ENCODE peak calls at places on chromosomes 5 and 9, in ten cellular contexts. T is SK-N-SH, A is IMR-90, D is H9, I is hepatocyte, N is neural progenitor cell, Q is PC-3, Y is HCT116, J is fibroblast of lung, X is MM.1S. E is an unnamed sample. For H3K9me3 and H4K20me1, the result is how much of the 10 kb centered on the place peaks cover.

GRCh38 chr9:71966601-71967000 is 55.2 kb downstream of the C9orf85 start:
- DNase-seq in T (no peak), A (no peak), D (peak), I (no peak), N (peak), Q (no peak), Y (no peak), J (no peak), X (no peak), E (no peak)

GRCh38 chr5:170426786-170427185 is 37.6 kb upstream of the KCNMB1 start:
- DNase-seq in T (peak), A (no peak), D (no peak), I (no peak), N (no peak), Q (no peak), Y (no peak), J (no peak), X (no peak), E (no peak)

GRCh38 chr9:125659954-125660353 is 47.1 kb downstream of the MAPKAP1 start:
- DNase-seq in T (no peak), A (peak), D (no peak), I (no peak), N (no peak), Q (peak), Y (no peak), J (peak), X (no peak), E (no peak)

GRCh38 chr5:82735160-82735789 is 341.9 kb downstream of the TMEM167A start:
- DNase-seq in T (no peak), A (peak), D (no peak), I (peak), N (no peak), Q (peak), Y (peak), J (peak), X (no peak), E (no peak)

GRCh38 chr5:18433336-18433735 is 799.1 kb downstream of the TAF11L14 start:
- DNase-seq in T (peak), A (no peak), D (no peak), I (no peak), N (no peak), Q (no peak), Y (no peak), J (no peak), X (no peak), E (no peak)

GRCh38 chr5:117131048-117131679 is 556.5 kb upstream of the SEMA6A start:
- DNase-seq in T (no peak), A (no peak), D (no peak), I (no peak), N (no peak), Q (no peak), Y (no peak), J (no peak), X (peak), E (no peak)

GRCh38 chr5:120430572-120430971 is 33.5 kb upstream of the PRR16 start:
- DNase-seq in T (no peak), A (no peak), D (no peak), I (no peak), N (no peak), Q (no peak), Y (no peak), J (no peak), X (no peak), E (no peak)

GRCh38 chr9:114155967-114156294 is 594 bp downstream of the COL27A1 start:
- DNase-seq in T (peak), A (no peak), D (no peak), I (no peak), N (peak), Q (no peak), Y (no peak), J (no peak), X (no peak), E (no peak)

GRCh38 chr5:120388016-120388781 is 75.9 kb upstream of the PRR16 start:
- DNase-seq in T (no peak), A (peak), D (no peak), I (no peak), N (no peak), Q (peak), Y (no peak), J (peak), X (peak), E (no peak)

GRCh38 chr5:66789434-66789833 is 193.2 kb downstream of the MAST4 start:
- DNase-seq in T (no peak), A (no peak), D (no peak), I (no peak), N (no peak), Q (no peak), Y (no peak), J (no peak), X (no peak), E (no peak)

GRCh38 chr9:121085661-121086060 is 10.9 kb downstream of the CNTRL start:
- DNase-seq in T (no peak), A (peak), D (no peak), I (no peak), N (no peak), Q (no peak), Y (no peak), J (peak), X (no peak), E (no peak)

GRCh38 chr5:4571248-4571950 is 568.7 kb upstream of the ADAMTS16 start:
- DNase-seq in T (no peak), A (no peak), D (peak), I (no peak), N (no peak), Q (no peak), Y (no peak), J (peak), X (no peak), E (no peak)
- H3K4me2 ChIP-seq in T (no peak), A (no peak), D (no peak), I (no peak), N (peak), Q (no peak), Y (no peak), J (no peak), X (no peak), E (no peak)

GRCh38 chr9:98460704-98461103 is 205.3 kb upstream of the TBC1D2 start:
- DNase-seq in T (no peak), A (no peak), D (no peak), I (no peak), N (no peak), Q (no peak), Y (no peak), J (no peak), X (no peak), E (no peak)
- H3K9me3 ChIP-seq in T (under half), A (under half), D (under half), I (under half), N (under half), Q (under half), Y (under half), J (under half), X (under half), E (under half)

DNA sequence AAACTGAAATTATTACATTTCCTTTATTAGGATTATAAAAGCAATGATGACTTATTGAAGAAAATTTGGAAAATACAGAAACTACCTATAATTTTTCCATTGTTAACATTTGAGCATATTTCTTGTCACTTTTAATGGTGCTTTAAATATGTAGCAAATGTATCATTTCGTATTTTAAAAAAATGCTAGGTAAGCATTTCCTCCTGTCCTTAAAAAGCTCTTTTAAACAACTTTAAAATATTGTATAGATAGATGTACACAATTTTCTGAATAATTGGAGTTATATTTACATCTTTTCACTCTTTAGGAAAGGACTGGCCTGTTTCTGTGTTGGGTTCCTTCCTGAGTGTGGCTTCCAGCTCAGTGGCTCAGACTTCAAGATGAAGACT is 15.6 kb downstream of the TENT4A start:
- DNase-seq in T (no peak), A (no peak), D (no peak), I (no peak), N (no peak), Q (no peak), Y (no peak), J (no peak), X (no peak), E (no peak)
- H4K20me1 ChIP-seq in T (half or more), A (half or more), D (under half), I (half or more), N (half or more), Q (half or more), Y (under half), J (under half), X (under half), E (under half)

GRCh38 chr5:123044926-123045617 is 8.5 kb upstream of the PPIC start:
- DNase-seq in T (no peak), A (no peak), D (no peak), I (peak), N (no peak), Q (no peak), Y (no peak), J (no peak), X (no peak), E (no peak)

GRCh38 chr5:123051206-123051605 is 14.7 kb upstream of the PPIC start:
- DNase-seq in T (no peak), A (no peak), D (no peak), I (no peak), N (no peak), Q (no peak), Y (no peak), J (no peak), X (no peak), E (no peak)

GRCh38 chr5:123046222-123046621 is 9.7 kb upstream of the PPIC start:
- DNase-seq in T (no peak), A (no peak), D (no peak), I (no peak), N (no peak), Q (no peak), Y (no peak), J (no peak), X (no peak), E (no peak)

DNA sequence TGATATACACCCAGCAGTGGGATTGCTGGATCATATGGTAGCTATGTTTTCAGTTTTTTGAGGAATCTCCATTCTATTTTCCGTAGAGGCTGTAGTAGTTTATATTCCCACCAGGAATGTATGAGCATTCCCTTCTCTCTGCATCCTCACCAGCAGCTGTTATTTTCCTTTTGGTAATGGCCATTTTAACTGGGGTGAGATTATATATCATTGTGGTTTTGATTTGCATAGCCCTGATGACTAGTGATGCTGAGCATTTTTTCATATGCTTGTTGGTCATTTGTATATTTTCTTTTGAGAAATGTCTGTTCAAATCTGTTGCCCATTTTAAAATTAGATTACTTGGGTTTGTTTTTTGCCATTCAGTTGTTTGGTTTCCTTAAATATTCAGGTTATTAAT is 11.2 kb upstream of the PPIC start:
- DNase-seq in T (no peak), A (peak), D (no peak), I (no peak), N (no peak), Q (no peak), Y (no peak), J (peak), X (no peak), E (no peak)
- H3K4me2 ChIP-seq in T (no peak), A (no peak), D (no peak), I (no peak), N (no peak), Q (no peak), Y (no peak), J (no peak), X (no peak), E (no peak)

GRCh38 chr9:101409079-101409477 is 10.4 kb downstream of the ZNF189 start:
- DNase-seq in T (no peak), A (peak), D (no peak), I (no peak), N (no peak), Q (no peak), Y (no peak), J (peak), X (no peak), E (no peak)

GRCh38 chr9:101403886-101404285 is 5.2 kb downstream of the ZNF189 start:
- DNase-seq in T (no peak), A (no peak), D (no peak), I (no peak), N (no peak), Q (no peak), Y (no peak), J (no peak), X (no peak), E (no peak)

DNA sequence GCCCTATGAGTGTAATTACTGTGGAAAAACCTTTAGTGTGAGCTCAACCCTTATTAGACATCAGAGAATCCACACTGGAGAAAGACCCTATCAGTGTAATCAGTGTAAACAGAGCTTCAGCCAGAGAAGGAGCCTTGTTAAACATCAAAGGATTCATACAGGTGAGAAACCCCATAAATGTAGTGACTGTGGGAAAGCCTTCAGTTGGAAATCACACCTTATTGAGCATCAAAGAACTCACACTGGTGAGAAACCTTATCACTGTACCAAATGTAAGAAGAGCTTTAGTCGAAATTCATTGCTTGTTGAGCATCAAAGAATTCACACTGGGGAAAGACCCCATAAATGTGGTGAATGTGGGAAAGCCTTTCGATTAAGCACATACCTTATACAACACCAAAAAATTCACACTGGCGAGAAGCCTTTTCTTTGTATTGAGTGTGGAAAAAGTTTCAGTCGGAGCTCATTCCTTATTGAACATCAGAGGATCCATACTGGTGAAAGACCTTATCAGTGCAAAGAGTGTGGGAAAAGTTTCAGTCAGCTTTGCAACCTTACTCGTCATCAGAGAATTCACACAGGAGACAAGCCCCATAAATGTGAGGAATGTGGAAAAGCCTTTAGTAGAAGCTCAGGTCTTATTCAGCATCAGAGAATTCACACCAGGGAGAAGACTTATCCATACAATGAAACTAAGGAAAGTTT is 9.9 kb downstream of the ZNF189 start:
- DNase-seq in T (no peak), A (no peak), D (no peak), I (no peak), N (no peak), Q (no peak), Y (no peak), J (peak), X (no peak), E (no peak)
- H3K9me3 ChIP-seq in T (half or more), A (half or more), D (under half), I (half or more), N (half or more), Q (under half), Y (under half), J (under half), X (under half), E (under half)

DNA sequence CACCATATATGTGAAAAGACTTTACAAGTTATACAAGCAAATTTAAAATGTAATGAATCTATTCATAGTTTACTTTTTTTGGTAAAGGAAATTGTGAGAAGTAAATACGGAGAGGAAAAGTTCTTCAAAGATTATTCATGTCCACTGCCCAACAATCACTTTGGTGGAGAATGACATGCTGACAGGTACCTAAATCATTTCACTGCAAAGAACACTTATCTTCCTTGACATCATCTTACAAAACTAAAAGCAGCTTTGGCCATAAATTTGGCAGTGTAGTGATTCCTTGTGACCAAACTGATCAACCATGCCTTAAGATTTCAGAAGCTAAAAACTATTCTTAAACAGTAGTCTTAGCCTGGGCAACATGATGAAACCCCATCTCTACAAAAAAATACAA is 42.5 kb downstream of the GOLPH3 start:
- DNase-seq in T (no peak), A (no peak), D (no peak), I (no peak), N (no peak), Q (no peak), Y (no peak), J (no peak), X (no peak), E (no peak)
- H4K20me1 ChIP-seq in T (under half), A (half or more), D (under half), I (half or more), N (under half), Q (under half), Y (under half), J (under half), X (under half), E (under half)

DNA sequence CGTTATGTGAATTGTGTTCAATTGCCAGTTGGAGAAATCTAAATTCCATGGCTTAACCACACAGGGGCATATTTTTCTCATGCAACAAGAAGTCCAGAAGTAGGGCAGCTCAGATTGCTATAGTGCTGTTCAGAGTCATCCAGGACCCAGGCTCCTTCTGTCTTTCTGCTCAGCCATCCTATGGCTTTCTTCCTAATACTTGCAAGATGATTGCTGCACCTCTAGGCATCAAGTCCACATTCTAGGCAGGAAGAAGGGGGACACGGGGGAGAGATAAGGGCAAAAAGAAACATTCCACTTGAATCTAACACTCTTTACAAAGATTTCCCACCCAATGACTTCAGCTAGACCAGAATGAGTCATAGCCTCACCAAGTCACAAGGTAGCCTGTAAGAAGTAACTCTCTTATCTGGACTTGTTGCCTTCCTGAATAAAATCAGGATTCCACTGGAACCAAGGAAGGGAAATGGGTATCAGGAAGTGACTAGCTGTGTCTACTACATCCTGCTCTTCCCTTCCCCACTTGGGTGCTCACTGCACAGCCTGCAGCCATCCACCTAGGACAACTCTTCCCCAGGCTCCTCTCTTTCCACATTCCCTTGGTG is 5.3 kb downstream of the ERAP2 start:
- DNase-seq in T (no peak), A (peak), D (no peak), I (peak), N (no peak), Q (peak), Y (no peak), J (peak), X (no peak), E (no peak)
- H3K4me2 ChIP-seq in T (no peak), A (no peak), D (no peak), I (no peak), N (no peak), Q (peak), Y (no peak), J (no peak), X (no peak), E (peak)

GRCh38 chr9:135004772-135005171 is 82.7 kb upstream of the OLFM1 start:
- DNase-seq in T (no peak), A (no peak), D (no peak), I (no peak), N (no peak), Q (no peak), Y (no peak), J (no peak), X (no peak), E (no peak)

GRCh38 chr9:135000647-135001245 is 83.0 kb upstream of the FCN1 start:
- DNase-seq in T (no peak), A (no peak), D (no peak), I (no peak), N (peak), Q (no peak), Y (peak), J (peak), X (no peak), E (peak)

GRCh38 chr9:134996591-134997530 is 79.1 kb upstream of the FCN1 start:
- DNase-seq in T (no peak), A (no peak), D (no peak), I (no peak), N (no peak), Q (no peak), Y (no peak), J (no peak), X (no peak), E (no peak)

GRCh38 chr9:135002336-135002735 is 84.6 kb upstream of the FCN1 start:
- DNase-seq in T (no peak), A (no peak), D (no peak), I (no peak), N (no peak), Q (no peak), Y (no peak), J (no peak), X (no peak), E (no peak)

GRCh38 chr9:135001526-135001925 is 83.8 kb upstream of the FCN1 start:
- DNase-seq in T (no peak), A (no peak), D (no peak), I (no peak), N (no peak), Q (no peak), Y (no peak), J (no peak), X (no peak), E (no peak)
- H3K9me3 ChIP-seq in T (under half), A (under half), D (under half), I (under half), N (under half), Q (under half), Y (under half), J (under half), X (under half), E (under half)

GRCh38 chr9:34197280-34197679 is 18.4 kb downstream of the UBAP1 start:
- DNase-seq in T (no peak), A (no peak), D (no peak), I (no peak), N (no peak), Q (no peak), Y (no peak), J (no peak), X (no peak), E (no peak)

GRCh38 chr9:34200092-34200491 is 21.2 kb downstream of the UBAP1 start:
- DNase-seq in T (no peak), A (no peak), D (no peak), I (no peak), N (no peak), Q (no peak), Y (no peak), J (no peak), X (no peak), E (no peak)

GRCh38 chr9:34195143-34195542 is 16.3 kb downstream of the UBAP1 start:
- DNase-seq in T (no peak), A (no peak), D (no peak), I (no peak), N (no peak), Q (no peak), Y (no peak), J (no peak), X (no peak), E (no peak)

GRCh38 chr9:34203275-34204010 is 24.6 kb downstream of the UBAP1 start:
- DNase-seq in T (no peak), A (no peak), D (no peak), I (no peak), N (no peak), Q (no peak), Y (no peak), J (no peak), X (no peak), E (no peak)

GRCh38 chr9:34197756-34198711 is 19.2 kb downstream of the UBAP1 start:
- DNase-seq in T (no peak), A (no peak), D (peak), I (no peak), N (peak), Q (no peak), Y (no peak), J (no peak), X (no peak), E (no peak)
- H4K20me1 ChIP-seq in T (half or more), A (half or more), D (under half), I (half or more), N (under half), Q (under half), Y (under half), J (under half), X (under half), E (under half)

E was measured in OCI-LY7.